ENCODE peak calls at places on chromosome X, in six cellular contexts. U is NT2/D1, X is HepG2, K is GM12878, S is HCT116, R is H1. T is an unnamed sample.

GRCh38 chrX:68462653-68463052 is 29.4 kb upstream of the OPHN1 start:
- DNase-seq in U (peak; percentile 23), X (no peak), K (no peak), S (peak; percentile 7), R (peak; percentile 0), T (peak; percentile 67)

GRCh38 chrX:113548308-113549015 is 707.8 kb upstream of the AMOT start:
- DNase-seq in U (peak; percentile 11), X (no peak), K (no peak), S (no peak), R (no peak), T (no peak)

GRCh38 chrX:148530464-148531077 is 30.2 kb downstream of the AFF2 start:
- DNase-seq in U (no peak), X (no peak), K (no peak), S (no peak), R (no peak), T (no peak)

GRCh38 chrX:24682739-24683432 is 10.8 kb upstream of the POLA1 start:
- DNase-seq in U (no peak), X (no peak), K (no peak), S (no peak), R (no peak), T (no peak)

GRCh38 chrX:134013092-134013497 is 27.7 kb upstream of the GPC3 start:
- DNase-seq in U (no peak), X (no peak), K (no peak), S (no peak), R (no peak), T (no peak)

GRCh38 chrX:7987160-7987992 is 60.2 kb upstream of the PNPLA4 start:
- DNase-seq in U (no peak), X (peak; percentile 35), K (peak; percentile 26), S (no peak), R (no peak), T (no peak)

GRCh38 chrX:29662101-29662500 is 553.3 kb upstream of the MAGEB2 start:
- DNase-seq in U (no peak), X (no peak), K (no peak), S (no peak), R (no peak), T (no peak)

GRCh38 chrX:70289168-70289792 is 447 bp downstream of the PDZD11 start:
- DNase-seq in U (no peak), X (no peak), K (no peak), S (no peak), R (no peak), T (no peak)

GRCh38 chrX:85004255-85004654 is 578 bp downstream of the APOOL start:
- DNase-seq in U (no peak), X (no peak), K (no peak), S (no peak), R (no peak), T (no peak)

GRCh38 chrX:115284877-115285276 is 4.6 kb upstream of the LUZP4 start:
- DNase-seq in U (no peak), X (no peak), K (no peak), S (no peak), R (no peak), T (no peak)

GRCh38 chrX:71525316-71525715 is 7.6 kb upstream of the OGT start:
- DNase-seq in U (no peak), X (no peak), K (no peak), S (no peak), R (no peak), T (no peak)

GRCh38 chrX:6909396-6909795 is 238.1 kb upstream of the STS start:
- DNase-seq in U (no peak), X (no peak), K (no peak), S (no peak), R (no peak), T (no peak)

GRCh38 chrX:22148565-22148964 is 116.4 kb downstream of the PHEX start:
- DNase-seq in U (no peak), X (no peak), K (no peak), S (no peak), R (no peak), T (no peak)

GRCh38 chrX:3549442-3549875 is 164.0 kb downstream of the PRKX start:
- DNase-seq in U (no peak), X (no peak), K (no peak), S (no peak), R (no peak), T (no peak)

GRCh38 chrX:138982350-138982749 is 270.8 kb upstream of the FGF13 start:
- DNase-seq in U (no peak), X (no peak), K (no peak), S (no peak), R (no peak), T (no peak)

GRCh38 chrX:2320580-2321327 is 180.0 kb downstream of the DHRSX start:
- DNase-seq in U (no peak), X (peak; percentile 97), K (no peak), S (no peak), R (no peak), T (no peak)

GRCh38 chrX:11151799-11152591 is 40.9 kb downstream of the HCCS start:
- DNase-seq in U (no peak), X (no peak), K (no peak), S (no peak), R (no peak), T (no peak)

GRCh38 chrX:68677998-68678397 is 30.5 kb downstream of the STARD8 start:
- DNase-seq in U (no peak), X (no peak), K (no peak), S (no peak), R (no peak), T (no peak)

GRCh38 chrX:143296521-143296920 is 220.8 kb downstream of the SPANXN3 start:
- DNase-seq in U (no peak), X (no peak), K (no peak), S (no peak), R (no peak), T (no peak)

GRCh38 chrX:144293229-144293628 is 409.4 kb downstream of the UBE2NL start:
- DNase-seq in U (no peak), X (no peak), K (no peak), S (no peak), R (no peak), T (no peak)

GRCh38 chrX:105488731-105489130 is 268.2 kb upstream of the TEX13A start:
- DNase-seq in U (no peak), X (no peak), K (no peak), S (no peak), R (no peak), T (no peak)
- TF ChIP-seq ZNF274 in U (no peak), X (no peak), K (no peak), S (no peak), R (no peak), T (no peak)

GRCh38 chrX:154375156-154375504 is 696 bp upstream of the FLNA start:
- DNase-seq in U (no peak), X (no peak), K (no peak), S (no peak), R (no peak), T (no peak)

GRCh38 chrX:154371771-154372300 is 2.6 kb downstream of the FLNA start:
- DNase-seq in U (no peak), X (no peak), K (no peak), S (no peak), R (no peak), T (no peak)

GRCh38 chrX:154374361-154375155 is at the start of gene FLNA:
- DNase-seq in U (no peak), X (no peak), K (no peak), S (no peak), R (no peak), T (no peak)

GRCh38 chrX:154372612-154373022 is 1.8 kb downstream of the FLNA start:
- DNase-seq in U (no peak), X (peak; percentile 27), K (peak; percentile 31), S (no peak), R (no peak), T (no peak)

DNA sequence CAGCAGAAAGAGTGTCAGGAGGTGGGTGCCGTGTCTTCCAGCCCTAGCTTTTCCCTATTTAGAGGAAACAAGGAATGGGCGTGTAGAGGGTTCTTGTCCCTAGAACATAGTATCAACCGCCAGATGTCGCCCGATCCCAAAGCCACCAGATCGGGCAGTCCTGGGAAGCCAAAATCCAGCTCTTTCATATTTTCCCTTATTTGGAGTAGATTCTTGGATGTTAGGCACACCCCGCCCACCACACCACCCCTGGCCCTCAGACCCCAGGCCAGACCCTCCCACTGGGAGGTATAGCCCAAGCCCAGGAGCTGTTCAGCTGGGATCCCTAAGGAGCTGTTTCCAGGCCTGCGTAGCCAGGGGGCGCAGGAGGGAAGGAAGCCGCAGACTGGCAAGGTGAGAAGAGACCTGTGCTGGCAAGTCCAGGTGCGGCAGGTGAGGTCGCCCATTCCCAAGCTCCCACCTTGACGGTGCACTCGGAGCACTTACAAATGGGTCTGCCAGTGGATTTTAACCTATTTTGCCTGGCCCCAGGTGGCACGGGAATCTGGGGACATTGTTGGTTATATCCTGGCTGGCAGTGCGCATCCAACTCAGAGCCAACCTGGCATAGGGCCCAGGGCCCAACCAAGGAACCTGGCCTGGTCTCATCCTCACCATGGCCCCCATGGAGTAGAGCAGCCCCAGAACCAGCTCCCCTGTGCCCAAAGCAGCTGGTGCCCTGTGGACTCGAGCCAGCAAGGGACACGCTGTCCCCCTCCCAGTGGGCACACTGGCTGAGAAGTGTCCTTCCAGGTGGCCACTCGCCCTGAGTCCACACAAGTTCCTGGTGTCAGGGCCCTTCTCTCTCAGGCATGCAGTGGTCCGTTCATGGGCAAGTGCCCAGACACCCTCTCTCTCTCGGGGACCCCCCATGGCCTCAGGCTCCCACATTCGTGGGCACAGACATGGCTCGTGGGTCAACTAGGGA is 811 bp downstream of the FLNA start:
- DNase-seq in U (no peak), X (peak; percentile 59), K (peak; percentile 5), S (peak; percentile 78), R (peak; percentile 73), T (no peak)
- TF ChIP-seq ZNF274 in U (no peak), X (no peak), K (no peak), S (no peak), R (no peak), T (no peak)

GRCh38 chrX:19152762-19153161 is 30.5 kb upstream of the ADGRG2 start:
- DNase-seq in U (no peak), X (no peak), K (no peak), S (no peak), R (no peak), T (no peak)
- TF ChIP-seq ZNF274 in U (no peak), X (no peak), K (no peak), S (no peak), R (no peak), T (no peak)

DNA sequence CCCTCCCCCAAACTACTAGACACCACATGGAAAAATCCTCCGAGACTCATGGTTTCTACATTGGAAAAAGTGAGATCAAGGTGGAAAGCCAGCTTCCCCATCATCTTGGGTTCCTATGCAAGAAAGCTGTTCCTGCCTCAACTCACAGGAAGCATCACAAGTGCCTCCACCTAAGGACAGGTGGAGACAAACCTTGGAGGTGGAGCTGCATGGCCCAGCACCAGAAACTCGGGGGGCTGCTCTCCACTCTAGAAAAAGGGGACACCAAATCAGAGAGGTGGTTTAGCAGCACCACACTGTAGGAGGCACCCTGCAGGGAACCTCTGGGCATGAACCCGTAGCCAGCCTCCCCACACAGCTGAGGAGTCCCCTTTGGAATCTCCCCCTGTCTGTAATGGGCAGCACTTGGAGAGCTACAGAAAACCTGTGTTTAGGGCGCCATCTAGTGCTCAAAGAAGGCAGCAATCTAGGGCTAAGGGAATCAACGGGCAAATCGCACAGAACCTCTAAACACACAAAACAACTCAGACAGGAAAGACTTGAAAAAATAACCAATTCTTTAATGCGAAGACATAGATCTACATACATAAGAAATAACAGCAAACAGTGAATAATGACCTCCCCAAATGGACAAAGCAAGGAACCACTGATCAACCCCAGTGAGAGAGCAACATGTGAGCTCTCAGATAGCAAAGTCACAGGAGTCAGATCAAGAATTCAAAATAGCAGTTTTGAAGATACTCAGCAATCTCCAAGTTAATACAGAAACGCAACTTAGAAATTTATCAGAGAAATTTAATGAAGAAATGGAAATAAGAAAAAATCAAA is 37.0 kb upstream of the ZBTB33 start:
- DNase-seq in U (peak; percentile 64), X (peak; percentile 35), K (peak; percentile 36), S (peak; percentile 31), R (peak; percentile 17), T (peak; percentile 46)
- TF ChIP-seq ZNF274 in U (no peak), X (no peak), K (no peak), S (no peak), R (no peak), T (no peak)

GRCh38 chrX:16487620-16488380 is 162.2 kb upstream of the S100G start:
- DNase-seq in U (no peak), X (no peak), K (no peak), S (no peak), R (no peak), T (no peak)
- TF ChIP-seq ZNF274 in U (no peak), X (no peak), K (no peak), S (no peak), R (no peak), T (no peak)